ENCODE peak calls at places on chromosomes 16 and 17, in six cellular contexts. H is mammary epithelial cell, K is AG04449, G is skeletal muscle cell, L is stomach, T is erythroblast. X is an unnamed sample.

GRCh38 chr17:59111539-59111938 is 4.9 kb upstream of the TRIM37 start:
- DNase-seq in H (no peak), K (no peak), G (no peak), L (no peak), T (no peak), X (no peak)

GRCh38 chr16:23187341-23187740 is 4.8 kb downstream of the SCNN1G start:
- DNase-seq in H (no peak), K (no peak), G (no peak), L (no peak), T (no peak), X (no peak)

GRCh38 chr17:40019140-40019991 is 4.1 kb downstream of the CSF3 start:
- DNase-seq in H (peak), K (no peak), G (no peak), L (no peak), T (no peak), X (peak)

GRCh38 chr16:58056580-58056979 is 31.0 kb downstream of the MMP15 start:
- DNase-seq in H (no peak), K (no peak), G (no peak), L (no peak), T (no peak), X (no peak)

GRCh38 chr16:82043680-82044584 is 8.9 kb downstream of the HSD17B2 start:
- DNase-seq in H (peak), K (peak), G (no peak), L (no peak), T (no peak), X (no peak)

GRCh38 chr16:76729525-76729924 is 452.3 kb downstream of the CNTNAP4 start:
- DNase-seq in H (peak), K (no peak), G (no peak), L (no peak), T (no peak), X (no peak)

GRCh38 chr16:89407282-89407924 is 83.0 kb downstream of the ANKRD11 start:
- DNase-seq in H (no peak), K (no peak), G (no peak), L (no peak), T (no peak), X (no peak)

GRCh38 chr17:55330344-55330933 is 65.7 kb downstream of the HLF start:
- DNase-seq in H (no peak), K (no peak), G (no peak), L (no peak), T (no peak), X (no peak)

GRCh38 chr16:53282975-53283946 is 151.0 kb upstream of the RBL2 start:
- DNase-seq in H (peak), K (no peak), G (no peak), L (no peak), T (peak), X (no peak)

GRCh38 chr17:41620583-41621434 is 3.6 kb downstream of the KRT17 start:
- DNase-seq in H (peak), K (no peak), G (no peak), L (no peak), T (no peak), X (no peak)

GRCh38 chr17:81996757-81997441 is 19.5 kb downstream of the ASPSCR1 start:
- DNase-seq in H (no peak), K (no peak), G (no peak), L (no peak), T (no peak), X (no peak)

GRCh38 chr17:16962804-16963203 is 9.1 kb downstream of the TNFRSF13B start:
- DNase-seq in H (no peak), K (no peak), G (no peak), L (no peak), T (no peak), X (no peak)

GRCh38 chr17:39675390-39676082 is 7.3 kb downstream of the PNMT start:
- DNase-seq in H (no peak), K (no peak), G (no peak), L (no peak), T (no peak), X (no peak)

GRCh38 chr17:18257268-18257681 is 1.3 kb downstream of the FLII start:
- DNase-seq in H (peak), K (no peak), G (no peak), L (peak), T (no peak), X (no peak)

GRCh38 chr16:11674818-11675560 is 6.7 kb downstream of the SNN start:
- DNase-seq in H (peak), K (no peak), G (no peak), L (no peak), T (no peak), X (no peak)

GRCh38 chr16:84331998-84332780 is 36.1 kb upstream of the ATP2C2 start:
- DNase-seq in H (peak), K (no peak), G (no peak), L (no peak), T (no peak), X (no peak)

GRCh38 chr16:457732-458400 is 32.4 kb downstream of the RAB11FIP3 start:
- DNase-seq in H (no peak), K (no peak), G (no peak), L (no peak), T (no peak), X (no peak)

GRCh38 chr17:36133629-36134259 is 30.1 kb downstream of the CCL4 start:
- DNase-seq in H (no peak), K (no peak), G (no peak), L (no peak), T (no peak), X (no peak)

GRCh38 chr17:63843387-63844292 is 1.2 kb upstream of the SMARCD2 start:
- DNase-seq in H (peak), K (no peak), G (no peak), L (peak), T (peak), X (peak)

GRCh38 chr17:16215965-16216316 is 607 bp upstream of the NCOR1 start:
- DNase-seq in H (no peak), K (no peak), G (no peak), L (no peak), T (no peak), X (peak)

GRCh38 chr16:22165508-22166285 is 3.4 kb downstream of the SDR42E2 start:
- DNase-seq in H (no peak), K (no peak), G (no peak), L (no peak), T (no peak), X (no peak)

GRCh38 chr17:41785876-41786226 is 660 bp downstream of the JUP start:
- DNase-seq in H (peak), K (no peak), G (no peak), L (peak), T (peak), X (peak)

GRCh38 chr17:49016775-49017463 is 19.7 kb downstream of the IGF2BP1 start:
- DNase-seq in H (peak), K (no peak), G (no peak), L (peak), T (peak), X (no peak)

GRCh38 chr17:57892820-57893595 is 43.2 kb upstream of the MRPS23 start:
- DNase-seq in H (peak), K (peak), G (peak), L (peak), T (peak), X (peak)

GRCh38 chr16:47463771-47464624 is 2.9 kb downstream of the PHKB start:
- DNase-seq in H (peak), K (no peak), G (no peak), L (no peak), T (no peak), X (no peak)

GRCh38 chr17:60601443-60602384 is 1.7 kb downstream of the PPM1D start:
- DNase-seq in H (peak), K (no peak), G (no peak), L (peak), T (peak), X (no peak)

GRCh38 chr17:77420804-77421634 is 280.2 kb downstream of the SEC14L1 start:
- DNase-seq in H (peak), K (peak), G (peak), L (no peak), T (no peak), X (no peak)

GRCh38 chr16:59039066-59039465 is 304.9 kb upstream of the GOT2 start:
- DNase-seq in H (no peak), K (no peak), G (no peak), L (no peak), T (no peak), X (no peak)